ENCODE peak calls at places on chromosomes 11 and 22, in five cellular contexts. U is heart left ventricle, W is lower lobe of right lung, J is cardiac fibroblast, V is GM12865. N is an unnamed sample.

GRCh38 chr22:30228509-30229359 is 17.8 kb downstream of the LIF start:
- DNase-seq in U (peak), W (no peak), J (no peak), V (no peak), N (no peak)

GRCh38 chr11:128283445-128283844 is 303.9 kb downstream of the ETS1 start:
- DNase-seq in U (no peak), W (no peak), J (peak), V (no peak), N (no peak)

GRCh38 chr11:94895971-94896370 is 77.4 kb downstream of the CWC15 start:
- DNase-seq in U (no peak), W (no peak), J (peak), V (no peak), N (no peak)

GRCh38 chr22:22037229-22037628 is 54.6 kb upstream of the TOP3B start:
- DNase-seq in U (no peak), W (no peak), J (no peak), V (peak), N (no peak)

GRCh38 chr11:133753150-133753549 is 92.2 kb downstream of the SPATA19 start:
- DNase-seq in U (no peak), W (no peak), J (no peak), V (no peak), N (no peak)

GRCh38 chr22:29470159-29470855 is 9.7 kb upstream of the NEFH start:
- DNase-seq in U (peak), W (peak), J (peak), V (peak), N (no peak)

GRCh38 chr11:109512680-109513079 is 90.7 kb downstream of the C11orf87 start:
- DNase-seq in U (no peak), W (no peak), J (no peak), V (peak), N (no peak)

GRCh38 chr11:114163231-114163631 is 103.7 kb downstream of the ZBTB16 start:
- DNase-seq in U (no peak), W (no peak), J (peak), V (no peak), N (no peak)

GRCh38 chr11:14969922-14970323 is 2.2 kb downstream of the CALCA start:
- DNase-seq in U (peak), W (no peak), J (no peak), V (peak), N (no peak)

GRCh38 chr11:123765601-123766000 is 11.3 kb upstream of the OR6X1 start:
- DNase-seq in U (no peak), W (no peak), J (no peak), V (no peak), N (no peak)

GRCh38 chr11:123757976-123758375 is 3.7 kb upstream of the OR6X1 start:
- DNase-seq in U (no peak), W (no peak), J (no peak), V (no peak), N (no peak)

GRCh38 chr11:123755813-123756212 is 1.5 kb upstream of the OR6X1 start:
- DNase-seq in U (no peak), W (no peak), J (no peak), V (no peak), N (no peak)

GRCh38 chr11:123762422-123762821 is 8.1 kb upstream of the OR6X1 start:
- DNase-seq in U (no peak), W (no peak), J (no peak), V (no peak), N (no peak)

GRCh38 chr11:123760894-123761293 is 6.6 kb upstream of the OR6X1 start:
- DNase-seq in U (no peak), W (no peak), J (no peak), V (peak), N (no peak)
- TF ChIP-seq CTCF in U (no peak), W (no peak), J (no peak), V (no peak), N (no peak)

GRCh38 chr11:76621466-76621865 is 49.1 kb downstream of the LRRC32 start:
- DNase-seq in U (no peak), W (no peak), J (no peak), V (no peak), N (no peak)
- TF ChIP-seq CTCF in U (no peak), W (no peak), J (no peak), V (no peak), N (no peak)

GRCh38 chr22:20749453-20749852 is 24.5 kb upstream of the SERPIND1 start:
- DNase-seq in U (no peak), W (peak), J (no peak), V (no peak), N (no peak)

GRCh38 chr22:20750461-20751184 is 23.3 kb upstream of the SERPIND1 start:
- DNase-seq in U (peak), W (no peak), J (peak), V (peak), N (peak)

GRCh38 chr22:20752873-20753272 is 21.0 kb upstream of the SERPIND1 start:
- DNase-seq in U (no peak), W (no peak), J (no peak), V (no peak), N (no peak)

GRCh38 chr22:20752104-20752741 is 21.7 kb upstream of the SERPIND1 start:
- DNase-seq in U (no peak), W (no peak), J (no peak), V (no peak), N (no peak)

GRCh38 chr22:20751185-20751851 is 22.6 kb upstream of the SERPIND1 start:
- DNase-seq in U (no peak), W (no peak), J (peak), V (no peak), N (no peak)
- TF ChIP-seq CTCF in U (no peak), W (no peak), J (no peak), V (no peak), N (no peak)

GRCh38 chr11:68727783-68728182 is 23.5 kb downstream of the TESMIN start:
- DNase-seq in U (no peak), W (no peak), J (peak), V (no peak), N (no peak)
- TF ChIP-seq CTCF in U (no peak), W (no peak), J (no peak), V (no peak), N (no peak)